ENCODE peak calls at places on chromosomes 16 and 17, in five cellular contexts. L, R, O, X and D are unnamed samples.

GRCh38 chr17:57121308-57122042 is 36.4 kb downstream of the AKAP1 start:
- DNase-seq in L (no peak), R (peak), O (no peak), X (peak), D (peak)

GRCh38 chr17:75853410-75853809 is 1.7 kb downstream of the WBP2 start:
- DNase-seq in L (no peak), R (no peak), O (no peak), X (no peak), D (no peak)

GRCh38 chr16:48971571-48972071 is 310.0 kb downstream of the CBLN1 start:
- DNase-seq in L (no peak), R (no peak), O (no peak), X (peak), D (no peak)

GRCh38 chr16:31714899-31715504 is 158.6 kb upstream of the ZNF267 start:
- DNase-seq in L (no peak), R (no peak), O (no peak), X (no peak), D (no peak)

GRCh38 chr17:57607553-57608120 is 137.5 kb downstream of the CCDC182 start:
- DNase-seq in L (no peak), R (no peak), O (no peak), X (no peak), D (no peak)

GRCh38 chr16:28259091-28259780 is 33.1 kb upstream of the SBK1 start:
- DNase-seq in L (no peak), R (no peak), O (no peak), X (peak), D (no peak)

GRCh38 chr17:1090454-1091189 is 89.2 kb downstream of the ABR start:
- DNase-seq in L (no peak), R (no peak), O (no peak), X (no peak), D (no peak)

GRCh38 chr17:78125138-78125913 is 3.2 kb downstream of the TMC6 start:
- DNase-seq in L (no peak), R (no peak), O (peak), X (no peak), D (no peak)

GRCh38 chr16:51621610-51622009 is 470.5 kb upstream of the SALL1 start:
- DNase-seq in L (no peak), R (no peak), O (no peak), X (no peak), D (no peak)

GRCh38 chr17:4808378-4808767 is 1.4 kb downstream of the PLD2 start:
- DNase-seq in L (no peak), R (no peak), O (no peak), X (peak), D (no peak)

GRCh38 chr17:66373079-66373478 is 70.7 kb downstream of the PRKCA start:
- DNase-seq in L (no peak), R (no peak), O (no peak), X (no peak), D (no peak)

GRCh38 chr17:19457830-19458271 is 46.8 kb downstream of the RNF112 start:
- DNase-seq in L (no peak), R (no peak), O (no peak), X (no peak), D (no peak)

GRCh38 chr17:39674702-39675389 is 6.6 kb downstream of the PNMT start:
- DNase-seq in L (no peak), R (no peak), O (no peak), X (no peak), D (no peak)

GRCh38 chr16:49620868-49621239 is 235.1 kb downstream of the ZNF423 start:
- DNase-seq in L (no peak), R (no peak), O (no peak), X (no peak), D (no peak)

GRCh38 chr16:49824600-49824999 is 31.3 kb downstream of the ZNF423 start:
- DNase-seq in L (no peak), R (no peak), O (no peak), X (no peak), D (peak)

GRCh38 chr17:62098623-62099231 is 33.6 kb upstream of the MED13 start:
- DNase-seq in L (no peak), R (no peak), O (no peak), X (no peak), D (no peak)

GRCh38 chr17:30244853-30245385 is 9.4 kb upstream of the SLC6A4 start:
- DNase-seq in L (no peak), R (no peak), O (no peak), X (no peak), D (no peak)

GRCh38 chr17:78357177-78357586 is 2.7 kb downstream of the SOCS3 start:
- DNase-seq in L (no peak), R (no peak), O (no peak), X (no peak), D (no peak)

GRCh38 chr16:2235234-2235651 is 1.0 kb upstream of the DNASE1L2 start:
- DNase-seq in L (no peak), R (no peak), O (no peak), X (no peak), D (no peak)

GRCh38 chr16:19307587-19308241 is 22.2 kb downstream of the CLEC19A start:
- DNase-seq in L (no peak), R (no peak), O (no peak), X (no peak), D (peak)

GRCh38 chr17:2854662-2855061 is 58.4 kb downstream of the RAP1GAP2 start:
- DNase-seq in L (no peak), R (no peak), O (no peak), X (peak), D (peak)

GRCh38 chr16:71426069-71426879 is 15.6 kb downstream of the TLE7 start:
- DNase-seq in L (no peak), R (peak), O (peak), X (peak), D (peak)

GRCh38 chr17:69103557-69104233 is 38.0 kb downstream of the ABCA6 start:
- DNase-seq in L (no peak), R (no peak), O (no peak), X (peak), D (no peak)

GRCh38 chr16:30121741-30122620 is 1.0 kb downstream of the MAPK3 start:
- DNase-seq in L (no peak), R (no peak), O (no peak), X (peak), D (no peak)

GRCh38 chr17:29155966-29156338 is 24.2 kb downstream of the MYO18A start:
- DNase-seq in L (no peak), R (no peak), O (no peak), X (no peak), D (peak)

GRCh38 chr17:12078791-12079190 is 58.1 kb downstream of the MAP2K4 start:
- DNase-seq in L (no peak), R (no peak), O (no peak), X (no peak), D (no peak)

GRCh38 chr16:2529061-2529931 is 1.9 kb downstream of the CEMP1 start:
- DNase-seq in L (no peak), R (no peak), O (peak), X (no peak), D (no peak)

GRCh38 chr17:9918352-9918751 is 13.3 kb upstream of the RCVRN start:
- DNase-seq in L (no peak), R (no peak), O (no peak), X (no peak), D (no peak)

GRCh38 chr16:2962334-2963073 is 1.6 kb upstream of the KREMEN2 start:
- DNase-seq in L (no peak), R (no peak), O (peak), X (no peak), D (no peak)

GRCh38 chr16:29154100-29154499 is 169.2 kb downstream of the LAT start:
- DNase-seq in L (no peak), R (no peak), O (no peak), X (no peak), D (no peak)

GRCh38 chr17:30379303-30380105 is 777 bp downstream of the CPD start:
- DNase-seq in L (peak), R (peak), O (peak), X (peak), D (peak)

GRCh38 chr17:59369026-59369724 is 37.7 kb downstream of the YPEL2 start:
- DNase-seq in L (no peak), R (no peak), O (no peak), X (no peak), D (no peak)

GRCh38 chr16:46885960-46886763 is 2.0 kb downstream of the GPT2 start:
- DNase-seq in L (no peak), R (no peak), O (no peak), X (peak), D (no peak)

GRCh38 chr16:68642436-68643064 is 2.6 kb upstream of the CDH3 start:
- DNase-seq in L (no peak), R (no peak), O (no peak), X (no peak), D (peak)

GRCh38 chr17:57517216-57517518 is 227.9 kb downstream of the CCDC182 start:
- DNase-seq in L (no peak), R (no peak), O (no peak), X (peak), D (no peak)

GRCh38 chr16:5905935-5906334 is 808.3 kb upstream of the EEF2KMT start:
- DNase-seq in L (no peak), R (no peak), O (no peak), X (no peak), D (no peak)

GRCh38 chr17:21289902-21290571 is 5.5 kb downstream of the MAP2K3 start:
- DNase-seq in L (no peak), R (no peak), O (no peak), X (peak), D (no peak)

GRCh38 chr16:48965391-48965790 is 316.2 kb downstream of the CBLN1 start:
- DNase-seq in L (no peak), R (no peak), O (no peak), X (no peak), D (no peak)

GRCh38 chr17:1078062-1078711 is 81.3 kb downstream of the TIMM22 start:
- DNase-seq in L (no peak), R (no peak), O (no peak), X (no peak), D (no peak)

GRCh38 chr17:2218426-2218825 is 85.2 kb downstream of the SMG6 start:
- DNase-seq in L (no peak), R (no peak), O (no peak), X (no peak), D (no peak)